ENCODE peak calls at places on chromosomes 13 and 19, in four cellular contexts. Q is uterus; S is progenitor cell of endocrine pancreas; E is activated CD8-positive, alpha-beta T cell treated with anti-CD3 and anti-CD28 coated beads for 36 hours. M is an unnamed sample.

GRCh38 chr19:34232566-34233481 is 21.5 kb upstream of the GARRE1 start:
- DNase-seq in S (no peak), Q (peak; percentile 30), E (peak; percentile 44), M (peak; percentile 45)

GRCh38 chr13:50617134-50617721 is 226.3 kb downstream of the DLEU7 start:
- DNase-seq in S (no peak), Q (no peak), E (no peak), M (no peak)

GRCh38 chr19:590396-590745 is 690 bp downstream of the HCN2 start:
- DNase-seq in Q (no peak), S (no peak), E (peak; percentile 37), M (no peak)

GRCh38 chr19:57888494-57889231 is at the start of gene ZNF814:
- DNase-seq in E (peak; percentile 96), Q (peak; percentile 66), S (peak; percentile 83), M (peak; percentile 69)

GRCh38 chr13:113325779-113326178 is 28.7 kb downstream of the LAMP1 start:
- DNase-seq in S (no peak), Q (no peak), E (no peak), M (no peak)

GRCh38 chr19:30857966-30858490 is 485.8 kb downstream of the ZNF536 start:
- DNase-seq in E (no peak), S (no peak), Q (no peak), M (no peak)

GRCh38 chr13:98773053-98773452 is 20.6 kb upstream of the SLC15A1 start:
- DNase-seq in S (no peak), Q (no peak), E (no peak), M (no peak)

GRCh38 chr13:41122838-41123237 is 9.8 kb downstream of the KBTBD6 start:
- DNase-seq in S (no peak), E (no peak), Q (no peak), M (no peak)

GRCh38 chr13:27117947-27118346 is 53.7 kb downstream of the USP12 start:
- DNase-seq in S (no peak), E (no peak), Q (no peak), M (no peak)

GRCh38 chr13:50116430-50116973 is 101.3 kb downstream of the KCNRG start:
- DNase-seq in Q (no peak), S (no peak), E (no peak), M (no peak)

GRCh38 chr19:31149306-31149975 is 199.8 kb downstream of the TSHZ3 start:
- DNase-seq in Q (no peak), E (no peak), S (no peak), M (no peak)

GRCh38 chr13:110217811-110218210 is 89.1 kb downstream of the COL4A1 start:
- DNase-seq in S (no peak), E (no peak), Q (no peak), M (no peak)

GRCh38 chr13:40986328-40986856 is 32.7 kb downstream of the ELF1 start:
- DNase-seq in E (no peak), S (no peak), Q (no peak), M (no peak)

GRCh38 chr13:80939581-80939980 is 598.7 kb upstream of the SPRY2 start:
- DNase-seq in E (no peak), Q (no peak), S (no peak), M (no peak)

GRCh38 chr19:14450168-14450874 is 17.2 kb downstream of the PKN1 start:
- DNase-seq in Q (peak; percentile 33), S (no peak), E (peak; percentile 90), M (peak; percentile 76)

GRCh38 chr19:4016486-4016885 is 8.9 kb downstream of the PIAS4 start:
- DNase-seq in Q (no peak), E (no peak), S (no peak), M (no peak)

GRCh38 chr19:49506575-49507105 is 5.8 kb upstream of the FCGRT start:
- DNase-seq in E (peak; percentile 85), S (no peak), Q (no peak), M (peak; percentile 85)

GRCh38 chr13:93672996-93673395 is 446.4 kb downstream of the GPC6 start:
- DNase-seq in Q (no peak), E (no peak), S (no peak), M (no peak)

GRCh38 chr19:39296055-39296645 is at the start of gene IFNL1:
- DNase-seq in E (no peak), Q (no peak), S (no peak), M (no peak)

GRCh38 chr19:39297931-39298634 is 1.9 kb downstream of the IFNL1 start:
- DNase-seq in E (peak; percentile 84), Q (no peak), S (no peak), M (no peak)

GRCh38 chr19:39296906-39297305 is 699 bp downstream of the IFNL1 start:
- DNase-seq in E (no peak), S (no peak), Q (no peak), M (no peak)

GRCh38 chr19:39293394-39293793 is 2.8 kb upstream of the IFNL1 start:
- DNase-seq in Q (no peak), E (no peak), S (no peak), M (no peak)
- TF ChIP-seq CTCF in Q (no peak), E (no peak), S (no peak), M (no peak)

DNA sequence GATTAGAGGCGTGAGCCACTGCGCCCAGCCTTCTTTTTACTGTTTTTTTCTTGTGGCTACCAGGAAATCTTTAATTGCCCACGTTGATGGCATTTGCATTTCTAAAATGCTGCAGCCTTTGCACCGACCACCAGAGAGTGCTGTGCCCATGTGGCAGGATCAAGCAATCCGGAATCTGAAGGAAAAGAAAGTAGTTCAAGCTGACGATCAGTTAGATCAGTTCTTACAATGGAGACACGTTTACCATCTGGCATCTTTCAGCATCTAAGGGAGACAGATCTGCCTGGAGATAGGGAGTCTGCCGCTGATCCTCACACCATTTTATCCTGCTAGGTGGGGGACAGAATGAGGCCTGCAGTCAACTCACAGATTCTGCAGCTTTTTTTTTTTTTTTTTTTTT is 19.9 kb downstream of the TINCR start:
- DNase-seq in E (peak; percentile 63), Q (no peak), S (no peak), M (peak; percentile 59)
- TF ChIP-seq CTCF in E (peak; percentile 57), Q (no peak), S (peak; percentile 63), M (peak; percentile 53)

GRCh38 chr19:23817519-23817918 is 58.8 kb upstream of the ZNF681 start:
- DNase-seq in E (peak; percentile 73), S (no peak), Q (peak; percentile 62), M (no peak)
- TF ChIP-seq CTCF in E (peak; percentile 32), S (no peak), Q (peak; percentile 19), M (peak; percentile 46)

GRCh38 chr13:83940742-83941141 is 58.5 kb upstream of the SLITRK1 start:
- DNase-seq in S (no peak), E (no peak), Q (no peak), M (no peak)

GRCh38 chr13:83941669-83942335 is 59.5 kb upstream of the SLITRK1 start:
- DNase-seq in E (no peak), Q (no peak), S (no peak), M (no peak)

GRCh38 chr13:83943530-83944279 is 61.4 kb upstream of the SLITRK1 start:
- DNase-seq in Q (no peak), S (no peak), E (no peak), M (no peak)
- TF ChIP-seq CTCF in Q (no peak), S (no peak), E (no peak), M (no peak)

GRCh38 chr13:73171242-73171641 is 112.4 kb downstream of the KLF5 start:
- DNase-seq in S (no peak), E (no peak), Q (no peak), M (no peak)

GRCh38 chr13:73173160-73173905 is 114.5 kb downstream of the KLF5 start:
- DNase-seq in S (no peak), Q (no peak), E (no peak), M (no peak)

GRCh38 chr13:73169971-73170370 is 111.2 kb downstream of the KLF5 start:
- DNase-seq in S (no peak), E (no peak), Q (no peak), M (no peak)

GRCh38 chr13:73174521-73175010 is 115.8 kb downstream of the KLF5 start:
- DNase-seq in S (no peak), Q (no peak), E (no peak), M (no peak)

GRCh38 chr13:73171926-73172325 is 113.1 kb downstream of the KLF5 start:
- DNase-seq in E (no peak), S (no peak), Q (no peak), M (no peak)
- TF ChIP-seq CTCF in E (no peak), S (peak; percentile 15), Q (no peak), M (no peak)

DNA sequence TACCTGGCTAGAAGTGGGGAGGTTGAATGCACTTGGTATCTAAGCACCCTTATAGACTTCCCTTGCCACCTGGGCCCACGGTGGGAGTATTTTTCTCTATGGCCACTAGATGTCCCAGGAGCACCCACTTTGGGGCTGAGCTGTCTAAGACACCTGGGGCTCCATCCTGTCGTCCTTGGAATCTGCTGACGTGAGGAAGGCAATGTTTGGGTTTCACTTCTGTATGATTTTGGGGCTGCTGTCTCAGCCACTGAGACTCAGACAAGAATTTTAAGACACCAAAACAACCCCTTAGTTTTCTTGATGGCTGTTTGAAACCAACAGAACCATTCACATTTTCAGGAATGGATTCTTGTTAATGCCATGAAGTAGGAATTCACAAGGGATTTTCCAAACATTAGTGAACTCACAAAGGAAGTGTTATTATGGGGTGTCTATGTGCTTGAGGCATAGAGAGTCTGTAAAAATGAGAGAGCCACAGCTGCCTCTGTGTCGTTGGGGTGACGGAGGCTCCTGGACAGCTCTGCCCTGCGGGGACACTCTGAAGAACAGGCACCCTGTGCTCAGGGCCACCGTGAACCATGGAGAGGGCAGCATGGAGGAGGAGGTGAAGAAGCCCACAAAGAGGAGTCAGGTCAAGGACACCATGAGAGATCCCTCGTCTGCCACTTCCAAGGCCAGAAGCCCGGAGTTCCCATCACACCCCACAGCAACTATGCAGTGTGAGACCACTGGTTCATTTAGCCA is 106.8 kb upstream of the SPATA13 start:
- DNase-seq in S (peak; percentile 38), Q (peak; percentile 27), E (peak; percentile 77), M (peak; percentile 80)
- TF ChIP-seq CTCF in S (peak; percentile 76), Q (peak; percentile 49), E (peak; percentile 85), M (peak; percentile 81)

DNA sequence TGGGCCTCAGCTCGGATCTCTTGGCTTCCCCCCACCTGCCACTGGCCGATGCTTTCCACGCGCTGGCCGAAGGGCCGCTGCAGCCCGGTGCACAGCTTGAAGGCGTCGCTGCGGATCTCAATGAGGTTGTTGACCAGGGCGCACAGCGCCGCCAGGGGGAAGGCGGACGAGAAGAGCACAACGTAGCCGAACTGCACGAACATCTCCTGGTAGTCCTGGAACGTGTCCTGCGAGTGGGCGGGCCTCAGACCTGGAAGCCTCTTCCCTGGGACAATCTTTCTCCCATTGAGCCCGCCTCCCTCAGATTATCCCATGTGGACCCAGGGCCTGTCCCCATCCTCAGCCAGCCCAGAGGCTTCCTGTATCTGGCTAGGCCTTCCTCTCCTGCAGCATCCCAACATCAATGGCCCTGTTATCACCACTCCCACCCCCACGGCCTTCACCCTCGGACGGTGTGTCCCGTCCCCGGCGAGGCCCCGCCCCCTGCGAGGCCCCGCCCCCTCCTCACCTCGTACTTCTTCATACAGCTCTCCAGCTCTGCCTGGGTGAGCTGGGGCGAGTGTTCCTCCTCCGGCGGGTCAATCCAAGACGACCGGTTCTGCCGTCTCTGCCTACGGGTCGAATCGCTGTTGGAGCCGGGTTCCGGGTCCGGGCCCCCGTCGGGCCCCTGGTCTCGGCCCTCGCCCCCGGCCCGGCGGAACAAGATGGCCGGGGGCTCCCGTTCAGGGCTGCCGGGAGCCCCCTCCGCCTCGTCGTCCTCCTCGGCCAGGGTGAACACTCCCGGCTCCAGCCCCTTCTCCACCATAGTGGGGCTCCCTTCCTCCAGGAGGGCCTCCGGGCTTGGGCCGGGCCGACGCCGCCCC is 6.8 kb downstream of the ANO8 start:
- DNase-seq in S (peak; percentile 58), E (peak; percentile 66), Q (peak; percentile 75), M (peak; percentile 90)
- TF ChIP-seq CTCF in S (peak; percentile 67), E (no peak), Q (no peak), M (no peak)